ENCODE peak calls at places on chromosome 1, in four cellular contexts. One of them, this sample, is unnamed.

GRCh38 chr1:55725378-55725777 is 510.2 kb upstream of the USP24 start:
- DNase-seq in tibial nerve: no peak
- DNase-seq in HFFc6: peak
- DNase-seq in RWPE1: peak
- DNase-seq in this sample: no peak

GRCh38 chr1:118249641-118250040 is 64.6 kb upstream of the SPAG17 start:
- DNase-seq in HFFc6: no peak
- DNase-seq in RWPE1: no peak
- DNase-seq in tibial nerve: no peak
- DNase-seq in this sample: no peak

GRCh38 chr1:219171192-219171935 is 2.3 kb upstream of the LYPLAL1 start:
- DNase-seq in HFFc6: no peak
- DNase-seq in tibial nerve: no peak
- DNase-seq in RWPE1: no peak
- DNase-seq in this sample: no peak

GRCh38 chr1:46612937-46613660 is 3.5 kb downstream of the MOB3C start:
- DNase-seq in HFFc6: no peak
- DNase-seq in RWPE1: no peak
- DNase-seq in tibial nerve: no peak
- DNase-seq in this sample: no peak

GRCh38 chr1:178933709-178934573 is 63.1 kb upstream of the ANGPTL1 start:
- DNase-seq in tibial nerve: no peak
- DNase-seq in RWPE1: no peak
- DNase-seq in HFFc6: no peak
- DNase-seq in this sample: no peak

GRCh38 chr1:211287218-211287617 is 28.1 kb downstream of the RCOR3 start:
- DNase-seq in HFFc6: no peak
- DNase-seq in tibial nerve: no peak
- DNase-seq in RWPE1: no peak
- DNase-seq in this sample: no peak

GRCh38 chr1:156128749-156129682 is 14.5 kb downstream of the LMNA start:
- DNase-seq in RWPE1: no peak
- DNase-seq in tibial nerve: peak
- DNase-seq in HFFc6: peak
- DNase-seq in this sample: no peak

GRCh38 chr1:110504221-110504620 is 14.8 kb downstream of the KCNA10 start:
- DNase-seq in RWPE1: no peak
- DNase-seq in tibial nerve: no peak
- DNase-seq in HFFc6: no peak
- DNase-seq in this sample: no peak

GRCh38 chr1:14597343-14598006 is 1.0 kb upstream of the KAZN start:
- DNase-seq in RWPE1: no peak
- DNase-seq in HFFc6: no peak
- DNase-seq in tibial nerve: no peak
- DNase-seq in this sample: no peak

GRCh38 chr1:26787706-26788514 is at the start of gene PIGV:
- DNase-seq in HFFc6: peak
- DNase-seq in RWPE1: peak
- DNase-seq in tibial nerve: peak
- DNase-seq in this sample: peak

GRCh38 chr1:233237623-233238022 is 57.9 kb downstream of the PCNX2 start:
- DNase-seq in tibial nerve: no peak
- DNase-seq in RWPE1: no peak
- DNase-seq in HFFc6: no peak
- DNase-seq in this sample: no peak

GRCh38 chr1:36136535-36136934 is 11.5 kb upstream of the COL8A2 start:
- DNase-seq in HFFc6: peak
- DNase-seq in tibial nerve: no peak
- DNase-seq in RWPE1: peak
- DNase-seq in this sample: no peak

GRCh38 chr1:6099297-6099696 is 53.6 kb downstream of the KCNAB2 start:
- DNase-seq in HFFc6: no peak
- DNase-seq in RWPE1: no peak
- DNase-seq in tibial nerve: no peak
- DNase-seq in this sample: no peak

GRCh38 chr1:1343811-1344421 is 5.3 kb downstream of the DVL1 start:
- DNase-seq in RWPE1: no peak
- DNase-seq in tibial nerve: no peak
- DNase-seq in HFFc6: no peak
- DNase-seq in this sample: no peak

GRCh38 chr1:220219136-220219442 is 53.2 kb downstream of the RAB3GAP2 start:
- DNase-seq in HFFc6: no peak
- DNase-seq in tibial nerve: no peak
- DNase-seq in RWPE1: no peak
- DNase-seq in this sample: no peak

GRCh38 chr1:44511769-44512168 is 106.7 kb downstream of the RNF220 start:
- DNase-seq in tibial nerve: no peak
- DNase-seq in RWPE1: no peak
- DNase-seq in HFFc6: no peak
- DNase-seq in this sample: no peak

GRCh38 chr1:205570173-205570501 is 61.7 kb downstream of the ELK4 start:
- DNase-seq in tibial nerve: no peak
- DNase-seq in HFFc6: no peak
- DNase-seq in RWPE1: no peak
- DNase-seq in this sample: no peak

GRCh38 chr1:48080343-48081255 is 83.4 kb upstream of the TRABD2B start:
- DNase-seq in tibial nerve: no peak
- DNase-seq in HFFc6: no peak
- DNase-seq in RWPE1: no peak
- DNase-seq in this sample: no peak

GRCh38 chr1:183361081-183361480 is 57.1 kb downstream of the NMNAT2 start:
- DNase-seq in HFFc6: no peak
- DNase-seq in tibial nerve: no peak
- DNase-seq in RWPE1: no peak
- DNase-seq in this sample: no peak

GRCh38 chr1:203682401-203683383 is 56.1 kb downstream of the ATP2B4 start:
- DNase-seq in tibial nerve: no peak
- DNase-seq in RWPE1: no peak
- DNase-seq in HFFc6: no peak
- DNase-seq in this sample: no peak

GRCh38 chr1:113930499-113931161 is 1.5 kb downstream of the HIPK1 start:
- DNase-seq in tibial nerve: no peak
- DNase-seq in RWPE1: peak
- DNase-seq in HFFc6: peak
- DNase-seq in this sample: peak

GRCh38 chr1:18597159-18598042 is 33.2 kb upstream of the PAX7 start:
- DNase-seq in RWPE1: peak
- DNase-seq in tibial nerve: peak
- DNase-seq in HFFc6: no peak
- DNase-seq in this sample: peak

GRCh38 chr1:201599548-201599947 is 60.6 kb downstream of the NAV1 start:
- DNase-seq in tibial nerve: no peak
- DNase-seq in RWPE1: no peak
- DNase-seq in HFFc6: no peak
- DNase-seq in this sample: no peak
- TF ChIP-seq CTCF in tibial nerve: no peak
- TF ChIP-seq CTCF in RWPE1: no peak
- TF ChIP-seq CTCF in HFFc6: no peak
- TF ChIP-seq CTCF in this sample: no peak

GRCh38 chr1:163173121-163173520 is 29.6 kb downstream of the RGS5 start:
- DNase-seq in tibial nerve: no peak
- DNase-seq in RWPE1: no peak
- DNase-seq in HFFc6: no peak
- DNase-seq in this sample: no peak

GRCh38 chr1:163171826-163172225 is 30.9 kb downstream of the RGS5 start:
- DNase-seq in RWPE1: no peak
- DNase-seq in tibial nerve: no peak
- DNase-seq in HFFc6: no peak
- DNase-seq in this sample: no peak

GRCh38 chr1:163172596-163172995 is 30.1 kb downstream of the RGS5 start:
- DNase-seq in tibial nerve: no peak
- DNase-seq in RWPE1: no peak
- DNase-seq in HFFc6: no peak
- DNase-seq in this sample: no peak

GRCh38 chr1:163176797-163177196 is 25.9 kb downstream of the RGS5 start:
- DNase-seq in RWPE1: no peak
- DNase-seq in tibial nerve: no peak
- DNase-seq in HFFc6: no peak
- DNase-seq in this sample: no peak

GRCh38 chr1:163174524-163175437 is 27.9 kb downstream of the RGS5 start:
- DNase-seq in RWPE1: peak
- DNase-seq in HFFc6: peak
- DNase-seq in tibial nerve: peak
- DNase-seq in this sample: no peak
- TF ChIP-seq CTCF in RWPE1: peak
- TF ChIP-seq CTCF in HFFc6: peak
- TF ChIP-seq CTCF in tibial nerve: peak
- TF ChIP-seq CTCF in this sample: no peak

DNA sequence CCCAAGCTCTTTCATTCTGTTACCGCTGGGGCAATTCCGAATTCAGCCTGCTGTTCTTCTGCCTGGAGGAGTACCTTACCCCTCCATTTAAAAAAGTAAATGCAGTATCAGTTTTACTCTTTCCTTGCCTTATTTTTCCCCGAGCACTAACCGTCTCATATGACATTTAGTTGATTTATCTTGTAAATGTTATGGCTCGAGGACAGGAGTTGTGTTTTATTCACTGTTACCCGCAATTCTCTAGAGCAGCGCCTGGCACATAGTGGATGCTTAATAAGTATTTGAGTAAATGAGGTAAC is 425 bp upstream of the TADA1 start:
- DNase-seq in tibial nerve: no peak
- DNase-seq in RWPE1: no peak
- DNase-seq in HFFc6: no peak
- DNase-seq in this sample: no peak
- TF ChIP-seq CTCF in tibial nerve: no peak
- TF ChIP-seq CTCF in RWPE1: peak
- TF ChIP-seq CTCF in HFFc6: peak
- TF ChIP-seq CTCF in this sample: no peak

GRCh38 chr1:229024528-229025119 is 246.3 kb upstream of the RAB4A start:
- DNase-seq in tibial nerve: no peak
- DNase-seq in HFFc6: peak
- DNase-seq in RWPE1: peak
- DNase-seq in this sample: no peak
- TF ChIP-seq CTCF in tibial nerve: no peak
- TF ChIP-seq CTCF in HFFc6: no peak
- TF ChIP-seq CTCF in RWPE1: no peak
- TF ChIP-seq CTCF in this sample: no peak

GRCh38 chr1:237799762-237800474 is 90.8 kb downstream of the ZP4 start:
- DNase-seq in tibial nerve: no peak
- DNase-seq in RWPE1: peak
- DNase-seq in HFFc6: peak
- DNase-seq in this sample: no peak
- TF ChIP-seq CTCF in tibial nerve: no peak
- TF ChIP-seq CTCF in RWPE1: peak
- TF ChIP-seq CTCF in HFFc6: peak
- TF ChIP-seq CTCF in this sample: no peak

DNA sequence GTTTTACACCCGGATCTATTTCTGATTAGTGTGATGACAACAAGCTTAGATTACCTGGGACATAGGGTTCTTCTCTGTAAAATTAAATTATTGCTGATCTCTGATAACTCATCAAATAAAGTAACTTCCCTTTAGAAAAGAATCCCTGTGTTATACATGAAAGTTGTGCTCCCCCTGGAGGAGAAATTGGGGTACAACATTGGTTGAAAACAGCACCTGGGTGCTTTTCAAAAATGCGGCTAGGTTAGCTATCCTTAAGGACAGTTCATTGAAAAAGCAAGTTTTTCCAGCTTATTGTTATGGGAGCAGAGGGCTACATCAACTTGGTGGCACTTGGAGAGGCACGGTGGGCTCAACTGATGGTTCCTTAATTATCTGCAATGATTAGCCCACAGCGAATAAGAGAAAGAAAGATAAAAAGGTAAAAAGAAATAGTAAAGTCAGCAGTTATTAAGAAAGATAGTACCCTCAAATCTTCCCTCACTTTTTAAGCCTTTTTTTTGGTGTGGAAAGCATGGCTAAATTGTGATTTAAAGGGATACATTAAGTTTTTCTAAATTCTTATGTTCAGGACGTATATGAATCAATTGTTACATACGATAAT is 97.8 kb downstream of the FMN2 start:
- DNase-seq in tibial nerve: no peak
- DNase-seq in HFFc6: peak
- DNase-seq in RWPE1: peak
- DNase-seq in this sample: no peak
- TF ChIP-seq CTCF in tibial nerve: peak
- TF ChIP-seq CTCF in HFFc6: peak
- TF ChIP-seq CTCF in RWPE1: peak
- TF ChIP-seq CTCF in this sample: peak

GRCh38 chr1:169193191-169193850 is 86.8 kb downstream of the ATP1B1 start:
- DNase-seq in RWPE1: no peak
- DNase-seq in HFFc6: no peak
- DNase-seq in tibial nerve: no peak
- DNase-seq in this sample: no peak
- TF ChIP-seq CTCF in RWPE1: no peak
- TF ChIP-seq CTCF in HFFc6: no peak
- TF ChIP-seq CTCF in tibial nerve: no peak
- TF ChIP-seq CTCF in this sample: no peak

GRCh38 chr1:80158771-80159170 is 1152.2 kb upstream of the ADGRL4 start:
- DNase-seq in tibial nerve: no peak
- DNase-seq in HFFc6: no peak
- DNase-seq in RWPE1: no peak
- DNase-seq in this sample: no peak

GRCh38 chr1:80153762-80154555 is 1147.4 kb upstream of the ADGRL4 start:
- DNase-seq in RWPE1: no peak
- DNase-seq in HFFc6: no peak
- DNase-seq in tibial nerve: no peak
- DNase-seq in this sample: no peak

GRCh38 chr1:80158266-80158665 is 1151.7 kb upstream of the ADGRL4 start:
- DNase-seq in HFFc6: no peak
- DNase-seq in RWPE1: no peak
- DNase-seq in tibial nerve: no peak
- DNase-seq in this sample: no peak

GRCh38 chr1:80155371-80155770 is 1148.8 kb upstream of the ADGRL4 start:
- DNase-seq in HFFc6: no peak
- DNase-seq in tibial nerve: no peak
- DNase-seq in RWPE1: peak
- DNase-seq in this sample: no peak
- TF ChIP-seq CTCF in HFFc6: no peak
- TF ChIP-seq CTCF in tibial nerve: no peak
- TF ChIP-seq CTCF in RWPE1: no peak
- TF ChIP-seq CTCF in this sample: no peak